ENCODE peak calls at places on chromosomes 5 and 9, in five cellular contexts. K is H9, P is H1, R is IMR-90, X is mesenchymal stem cell. F is an unnamed sample.

GRCh38 chr5:169763437-169764301 is 126.6 kb downstream of the DOCK2 start:
- DNase-seq in K (no peak), X (no peak), P (no peak), R (peak; percentile 36), F (no peak)

GRCh38 chr9:83511051-83511450 is 27.1 kb downstream of the FRMD3 start:
- DNase-seq in P (no peak), R (no peak), K (no peak), X (peak; percentile 2), F (no peak)

GRCh38 chr5:173884402-173885053 is 3.6 kb upstream of the CPEB4 start:
- DNase-seq in P (no peak), R (no peak), X (no peak), K (no peak), F (no peak)

GRCh38 chr5:78190402-78190801 is 104.1 kb downstream of the AP3B1 start:
- DNase-seq in P (no peak), R (no peak), X (no peak), K (no peak), F (no peak)

GRCh38 chr5:7976411-7977190 is 107.7 kb downstream of the MTRR start:
- DNase-seq in R (peak; percentile 2), P (no peak), X (no peak), K (no peak), F (no peak)

GRCh38 chr5:59745422-59745863 is 148.1 kb downstream of the PDE4D start:
- DNase-seq in K (no peak), P (no peak), R (peak; percentile 66), X (peak; percentile 83), F (no peak)

GRCh38 chr9:23962101-23962500 is 136.1 kb upstream of the ELAVL2 start:
- DNase-seq in P (no peak), X (no peak), K (peak; percentile 33), R (no peak), F (peak; percentile 47)

GRCh38 chr9:80147866-80148265 is 576.1 kb downstream of the TLE4 start:
- DNase-seq in R (no peak), X (no peak), K (no peak), P (no peak), F (no peak)

GRCh38 chr5:53249529-53249928 is 140.0 kb upstream of the MOCS2 start:
- DNase-seq in P (no peak), K (no peak), R (peak; percentile 98), X (peak; percentile 87), F (no peak)

GRCh38 chr5:142745268-142745667 is 24.9 kb upstream of the ARHGAP26 start:
- DNase-seq in X (no peak), P (no peak), R (no peak), K (no peak), F (no peak)

GRCh38 chr5:142740903-142741302 is 29.3 kb upstream of the ARHGAP26 start:
- DNase-seq in P (no peak), X (no peak), R (no peak), K (no peak), F (no peak)

GRCh38 chr5:142746532-142746931 is 23.6 kb upstream of the ARHGAP26 start:
- DNase-seq in P (no peak), K (no peak), R (no peak), X (no peak), F (no peak)

GRCh38 chr5:142747034-142747433 is 23.1 kb upstream of the ARHGAP26 start:
- DNase-seq in K (no peak), R (peak; percentile 11), X (no peak), P (no peak), F (no peak)

GRCh38 chr5:142743677-142744441 is 26.3 kb upstream of the ARHGAP26 start:
- DNase-seq in P (no peak), K (no peak), R (peak; percentile 31), X (no peak), F (peak; percentile 16)
- H3K27ac ChIP-seq in P (no peak overlapping the region), K (no peak overlapping the region), R (no peak overlapping the region), X (no peak overlapping the region), F (no peak overlapping the region)

GRCh38 chr5:127586371-127586770 is 62.5 kb upstream of the CTXN3 start:
- DNase-seq in K (no peak), X (no peak), P (no peak), R (no peak), F (no peak)
- H3K4me2 ChIP-seq in K (no peak overlapping the region), X (peak overlapping the region; percentile 57), P (no peak overlapping the region), R (no peak overlapping the region), F (no peak overlapping the region)

DNA sequence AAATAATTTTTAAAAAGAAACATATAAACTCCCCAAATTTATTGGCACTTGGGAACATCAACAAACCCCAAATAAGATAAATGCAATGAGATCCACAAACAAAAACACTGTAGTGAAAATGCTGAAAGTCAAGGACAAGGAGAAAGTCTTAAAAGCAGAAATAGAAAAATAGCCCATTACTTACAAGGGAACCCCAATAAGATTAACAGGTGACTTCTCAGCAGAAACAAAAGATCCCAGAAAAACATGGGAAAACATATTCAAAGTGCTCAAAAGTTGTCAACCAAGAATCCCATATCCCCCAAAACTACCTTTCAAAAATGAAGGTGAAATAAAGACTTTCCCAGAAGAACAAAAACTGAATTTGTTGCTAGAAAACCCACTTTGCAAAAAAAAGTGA is 40.0 kb downstream of the FANCC start:
- DNase-seq in K (no peak), X (no peak), P (no peak), R (no peak), F (no peak)
- H2BK15ac ChIP-seq in K (no peak overlapping the region), X (no peak overlapping the region), P (no peak overlapping the region), R (no peak overlapping the region), F (no peak overlapping the region)

GRCh38 chr5:57177479-57178156 is 3.8 kb downstream of the GPBP1 start:
- DNase-seq in X (no peak), P (no peak), R (no peak), K (no peak), F (no peak)
- H3K27ac ChIP-seq in X (no peak overlapping the region), P (no peak overlapping the region), R (no peak overlapping the region), K (no peak overlapping the region), F (no peak overlapping the region)

GRCh38 chr9:121939643-121940042 is 153.5 kb downstream of the TTLL11 start:
- DNase-seq in P (no peak), X (no peak), R (no peak), K (no peak), F (no peak)
- H3K4me2 ChIP-seq in P (peak overlapping the region; percentile 4), X (no peak overlapping the region), R (no peak overlapping the region), K (no peak overlapping the region), F (no peak overlapping the region)

DNA sequence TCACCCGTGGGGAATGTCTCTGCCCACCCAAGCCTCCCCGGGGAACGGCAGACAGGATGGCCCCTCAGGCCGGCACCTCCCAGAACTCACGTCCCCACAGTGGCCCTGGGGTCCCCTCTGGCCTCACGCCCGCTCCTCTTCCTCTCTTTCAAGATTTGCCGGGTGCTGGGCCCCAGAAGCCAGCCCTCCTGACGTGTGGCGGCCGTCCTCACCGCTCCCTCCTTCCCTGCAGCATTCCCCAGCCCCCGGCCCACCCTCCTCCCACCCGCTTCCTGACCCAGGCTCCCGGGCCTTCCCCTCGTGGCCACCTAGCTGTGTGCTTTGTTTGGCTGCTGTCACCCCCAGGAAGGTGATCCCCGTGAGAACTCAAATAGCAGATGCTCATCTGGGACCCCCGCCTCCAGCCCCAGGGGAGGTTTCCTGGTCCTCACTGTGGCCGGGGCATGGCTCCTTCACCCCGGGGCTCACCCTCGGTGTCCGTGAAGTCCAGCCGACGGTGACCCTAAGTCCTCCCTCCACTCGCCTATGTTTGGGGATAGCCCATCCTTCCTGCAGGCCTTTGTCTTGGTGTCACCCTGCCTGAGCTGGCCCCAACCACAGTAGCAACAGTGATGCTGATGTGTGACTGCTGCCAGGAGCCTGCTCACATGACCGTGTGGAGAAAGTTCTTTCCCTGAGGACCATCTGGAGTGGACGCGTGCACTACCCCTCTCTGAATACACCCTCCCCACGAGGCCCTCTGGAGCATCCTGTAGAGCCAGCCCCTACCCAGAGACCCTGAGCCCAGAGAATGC is 163.3 kb upstream of the IER5L start:
- DNase-seq in X (no peak), P (no peak), R (no peak), K (no peak), F (no peak)
- H2BK15ac ChIP-seq in X (peak overlapping the region; percentile 92), P (no peak overlapping the region), R (no peak overlapping the region), K (no peak overlapping the region), F (no peak overlapping the region)

GRCh38 chr5:14458414-14458813 is 123.2 kb upstream of the OTULINL start:
- DNase-seq in X (no peak), K (no peak), R (no peak), P (no peak), F (no peak)
- H3K27ac ChIP-seq in X (peak overlapping the region; percentile 4), K (no peak overlapping the region), R (no peak overlapping the region), P (no peak overlapping the region), F (no peak overlapping the region)

DNA sequence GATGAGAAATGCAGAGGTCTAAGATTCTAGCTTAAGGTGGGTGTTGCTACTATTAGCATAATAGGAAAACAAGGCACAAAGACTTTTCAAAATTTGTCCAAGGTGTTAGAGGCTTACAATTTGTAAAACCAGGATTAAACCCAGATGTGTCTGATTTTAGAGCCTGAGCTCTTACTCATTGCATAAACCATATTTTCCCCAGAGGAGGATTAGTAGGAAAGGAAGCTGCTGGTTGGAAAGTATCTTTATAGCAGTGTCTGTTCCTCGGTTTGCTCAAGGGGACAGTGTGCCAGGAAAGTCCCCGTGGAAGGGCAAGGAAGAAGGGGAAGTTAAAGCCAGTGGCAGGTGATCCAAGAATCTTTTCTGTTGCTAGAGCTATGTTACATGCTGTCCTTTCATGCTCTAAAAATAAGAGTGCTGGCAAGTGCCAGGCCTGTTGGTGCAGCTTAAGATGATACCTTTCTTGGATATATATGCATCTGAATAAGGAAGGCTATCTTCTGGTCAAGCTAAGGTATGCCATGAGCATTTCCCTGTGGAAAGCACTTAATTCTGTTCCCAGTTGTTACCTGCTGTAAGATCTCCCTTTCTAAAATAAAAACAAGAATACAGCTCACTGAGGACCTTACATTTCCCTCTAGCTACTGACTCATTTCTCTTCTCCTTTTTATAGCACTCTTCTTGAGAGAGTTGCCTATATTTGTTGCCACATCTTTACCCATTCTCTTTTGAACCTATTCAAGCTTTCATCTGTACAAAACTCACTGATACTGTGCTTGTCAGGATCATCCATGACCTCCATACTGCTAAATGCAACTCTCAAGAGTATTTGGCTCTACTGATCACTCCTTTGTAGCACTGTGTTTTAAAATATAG is 8.0 kb downstream of the PDCD1LG2 start:
- DNase-seq in P (no peak), R (no peak), X (no peak), K (no peak), F (no peak)
- H3K4me2 ChIP-seq in P (peak overlapping the region; percentile 31), R (peak overlapping the region; percentile 16), X (no peak overlapping the region), K (no peak overlapping the region), F (no peak overlapping the region)

GRCh38 chr5:90590-91547 is 1.1 kb upstream of the PLEKHG4B start:
- DNase-seq in R (no peak), P (no peak), K (peak; percentile 53), X (no peak), F (peak; percentile 37)
- H2BK15ac ChIP-seq in R (no peak overlapping the region), P (peak overlapping the region; percentile 66), K (no peak overlapping the region), X (no peak overlapping the region), F (no peak overlapping the region)

DNA sequence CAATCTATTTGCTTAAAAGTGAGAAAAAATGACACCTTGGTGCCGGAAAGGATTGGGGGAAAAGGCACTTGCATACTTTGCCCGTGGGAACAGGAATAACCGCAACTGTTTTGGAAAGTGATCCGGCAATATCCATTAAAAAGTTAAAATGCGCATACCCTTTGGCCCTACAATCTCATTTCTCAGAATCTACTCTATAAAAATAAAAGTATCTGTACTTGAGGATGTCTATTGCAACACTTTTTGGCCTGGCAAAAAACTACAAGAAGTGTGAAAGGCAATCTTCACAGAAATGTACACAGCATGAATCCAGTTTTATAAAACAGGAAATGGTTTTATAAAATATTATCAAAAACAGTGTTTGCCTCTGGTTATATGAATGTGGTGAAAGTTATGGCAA is 58.3 kb upstream of the NFIL3 start:
- DNase-seq in K (no peak), P (no peak), X (no peak), R (no peak), F (no peak)
- H3K27ac ChIP-seq in K (no peak overlapping the region), P (no peak overlapping the region), X (no peak overlapping the region), R (no peak overlapping the region), F (no peak overlapping the region)

F was measured in mesendoderm.